ENCODE peak calls at places on chromosomes 12 and 14, in six cellular contexts. N is vagina, W is transverse colon, G is K562, J is suprapubic skin, Q is uterus. T is an unnamed sample.

GRCh38 chr12:91058821-91059220 is 997 bp upstream of the KERA start:
- DNase-seq in N (no peak), W (no peak), G (no peak), J (no peak), Q (no peak), T (no peak)

GRCh38 chr14:84068288-84068687 is 1461.7 kb upstream of the FLRT2 start:
- DNase-seq in N (no peak), W (no peak), G (no peak), J (no peak), Q (no peak), T (no peak)

GRCh38 chr12:9931245-9931644 is 925 bp downstream of the CLEC2A start:
- DNase-seq in N (no peak), W (no peak), G (no peak), J (no peak), Q (no peak), T (no peak)

GRCh38 chr14:104559769-104560585 is 19.6 kb upstream of the C14orf180 start:
- DNase-seq in N (no peak), W (no peak), G (no peak), J (no peak), Q (no peak), T (no peak)

GRCh38 chr14:35297677-35298076 is 5.5 kb downstream of the PSMA6 start:
- DNase-seq in N (no peak), W (no peak), G (no peak), J (no peak), Q (no peak), T (no peak)

GRCh38 chr14:104436741-104437701 is 142.5 kb upstream of the C14orf180 start:
- DNase-seq in N (peak), W (peak), G (no peak), J (peak), Q (no peak), T (no peak)

GRCh38 chr12:127770123-127770522 is 496.8 kb upstream of the TMEM132C start:
- DNase-seq in N (no peak), W (no peak), G (no peak), J (no peak), Q (no peak), T (no peak)

GRCh38 chr14:34539407-34540180 is at the start of gene EAPP:
- DNase-seq in N (peak), W (peak), G (peak), J (peak), Q (peak), T (peak)

GRCh38 chr12:43852744-43853143 is 16.9 kb downstream of the TMEM117 start:
- DNase-seq in N (no peak), W (no peak), G (no peak), J (no peak), Q (no peak), T (no peak)

GRCh38 chr12:111035578-111036301 is 115.4 kb upstream of the MYL2 start:
- DNase-seq in N (no peak), W (no peak), G (no peak), J (no peak), Q (no peak), T (no peak)

GRCh38 chr12:65511927-65512326 is 233.4 kb downstream of the MSRB3 start:
- DNase-seq in N (no peak), W (no peak), G (no peak), J (no peak), Q (no peak), T (no peak)

GRCh38 chr14:67698179-67698578 is 2.6 kb upstream of the RDH11 start:
- DNase-seq in N (no peak), W (no peak), G (no peak), J (no peak), Q (no peak), T (no peak)

GRCh38 chr12:52524898-52525591 is 4.9 kb upstream of the KRT5 start:
- DNase-seq in N (no peak), W (no peak), G (no peak), J (peak), Q (no peak), T (peak)

GRCh38 chr14:101733211-101733610 is 28.3 kb upstream of the PPP2R5C start:
- DNase-seq in N (peak), W (no peak), G (no peak), J (peak), Q (no peak), T (no peak)

GRCh38 chr12:2049604-2050540 is 2.9 kb upstream of the CACNA1C start:
- DNase-seq in N (no peak), W (no peak), G (no peak), J (no peak), Q (no peak), T (no peak)

GRCh38 chr14:105495101-105495989 is 4.3 kb downstream of the TEDC1 start:
- DNase-seq in N (peak), W (no peak), G (no peak), J (peak), Q (no peak), T (peak)

GRCh38 chr12:27334052-27334720 is 1.6 kb downstream of the BMAL2 start:
- DNase-seq in N (no peak), W (no peak), G (no peak), J (no peak), Q (no peak), T (no peak)
- H3K4me3 ChIP-seq in N (peak), W (no peak), G (no peak), J (peak), Q (no peak), T (no peak)

DNA sequence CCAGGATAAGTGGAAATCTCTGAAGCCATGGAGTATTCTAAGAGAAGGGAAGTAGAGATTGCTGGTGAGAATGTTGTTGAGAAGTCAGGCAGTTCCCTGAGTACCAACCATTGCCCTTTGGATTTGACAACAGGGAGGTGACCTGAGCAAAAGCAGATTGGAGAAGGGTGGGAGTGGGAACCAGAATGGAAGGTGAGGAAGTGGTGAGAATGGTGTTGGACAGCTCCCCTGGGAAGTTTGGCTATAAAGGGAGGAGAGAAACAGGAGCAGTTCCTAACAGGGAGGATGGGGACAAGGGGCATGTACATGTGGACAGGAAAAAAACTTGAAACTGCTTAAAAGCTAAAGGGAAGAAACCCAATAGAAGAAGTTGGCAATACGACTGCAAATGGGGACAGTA is 198.1 kb downstream of the ETV6 start:
- DNase-seq in N (peak), W (no peak), G (no peak), J (no peak), Q (no peak), T (no peak)
- H3K27ac ChIP-seq in N (no peak), W (no peak), G (no peak), J (no peak), Q (no peak), T (no peak)

DNA sequence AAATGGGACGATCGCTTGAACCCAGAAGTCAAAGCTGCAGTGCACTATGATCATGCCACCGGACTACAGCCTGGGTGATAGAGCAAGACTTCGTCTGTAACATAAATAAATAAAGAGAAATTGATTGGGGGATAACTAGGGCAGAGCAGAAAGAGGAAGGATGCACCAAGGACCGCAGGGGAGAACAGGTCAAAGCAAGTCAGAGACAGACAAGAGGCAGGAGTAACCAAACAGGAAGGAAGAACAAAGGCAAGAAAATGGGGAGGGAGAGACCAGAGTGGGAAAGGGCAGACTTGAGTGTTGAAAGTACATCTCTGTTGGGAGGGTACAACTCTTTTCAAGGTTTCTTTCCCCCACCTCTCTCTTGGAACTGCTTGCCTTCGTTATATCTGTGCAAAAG is 50.8 kb upstream of the ELK3 start:
- DNase-seq in N (no peak), W (no peak), G (no peak), J (no peak), Q (no peak), T (no peak)
- TF ChIP-seq POLR2A in N (no peak), W (no peak), G (no peak), J (no peak), Q (no peak), T (no peak)

DNA sequence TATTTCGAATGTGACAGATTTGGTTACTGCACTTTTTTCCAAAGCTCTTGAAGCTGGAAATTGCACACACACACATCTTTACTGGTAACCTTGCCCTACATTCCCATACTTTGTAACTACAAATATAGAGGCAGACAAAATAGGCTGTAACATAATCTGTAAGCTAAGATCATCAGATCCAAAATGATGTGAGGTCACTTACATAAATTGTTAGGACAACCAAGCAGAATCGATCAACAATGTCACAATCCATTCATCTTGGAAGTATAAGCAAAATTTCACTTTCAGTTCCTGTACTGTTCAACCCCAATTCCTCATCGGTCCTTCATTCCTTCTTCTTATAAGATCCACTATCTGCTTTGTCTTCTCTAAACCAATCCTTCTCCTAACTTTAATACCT is 72.6 kb downstream of the EPS8 start:
- DNase-seq in N (no peak), W (no peak), G (no peak), J (no peak), Q (no peak), T (no peak)
- H3K4me3 ChIP-seq in N (no peak), W (no peak), G (no peak), J (no peak), Q (no peak), T (no peak)

GRCh38 chr12:132746621-132747020 is 15.0 kb downstream of the ANKLE2 start:
- DNase-seq in N (no peak), W (no peak), G (no peak), J (no peak), Q (no peak), T (no peak)
- H3K27ac ChIP-seq in N (no peak), W (no peak), G (no peak), J (peak), Q (no peak), T (no peak)

GRCh38 chr12:6533653-6534157 is 612 bp upstream of the GAPDH start:
- DNase-seq in N (peak), W (peak), G (peak), J (no peak), Q (peak), T (no peak)

GRCh38 chr12:6534914-6535696 is 788 bp downstream of the GAPDH start:
- DNase-seq in N (no peak), W (peak), G (peak), J (peak), Q (peak), T (peak)

GRCh38 chr12:6535697-6535946 is 1.3 kb downstream of the GAPDH start:
- DNase-seq in N (no peak), W (no peak), G (no peak), J (no peak), Q (no peak), T (no peak)

GRCh38 chr12:6532927-6533652 is 1.2 kb upstream of the GAPDH start:
- DNase-seq in N (no peak), W (peak), G (peak), J (peak), Q (peak), T (peak)

DNA sequence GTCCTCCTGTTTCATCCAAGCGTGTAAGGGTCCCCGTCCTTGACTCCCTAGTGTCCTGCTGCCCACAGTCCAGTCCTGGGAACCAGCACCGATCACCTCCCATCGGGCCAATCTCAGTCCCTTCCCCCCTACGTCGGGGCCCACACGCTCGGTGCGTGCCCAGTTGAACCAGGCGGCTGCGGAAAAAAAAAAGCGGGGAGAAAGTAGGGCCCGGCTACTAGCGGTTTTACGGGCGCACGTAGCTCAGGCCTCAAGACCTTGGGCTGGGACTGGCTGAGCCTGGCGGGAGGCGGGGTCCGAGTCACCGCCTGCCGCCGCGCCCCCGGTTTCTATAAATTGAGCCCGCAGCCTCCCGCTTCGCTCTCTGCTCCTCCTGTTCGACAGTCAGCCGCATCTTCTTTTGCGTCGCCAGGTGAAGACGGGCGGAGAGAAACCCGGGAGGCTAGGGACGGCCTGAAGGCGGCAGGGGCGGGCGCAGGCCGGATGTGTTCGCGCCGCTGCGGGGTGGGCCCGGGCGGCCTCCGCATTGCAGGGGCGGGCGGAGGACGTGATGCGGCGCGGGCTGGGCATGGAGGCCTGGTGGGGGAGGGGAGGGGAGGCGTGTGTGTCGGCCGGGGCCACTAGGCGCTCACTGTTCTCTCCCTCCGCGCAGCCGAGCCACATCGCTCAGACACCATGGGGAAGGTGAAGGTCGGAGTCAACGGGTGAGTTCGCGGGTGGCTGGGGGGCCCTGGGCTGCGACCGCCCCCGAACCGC is at the start of gene GAPDH:
- DNase-seq in N (peak), W (peak), G (peak), J (peak), Q (peak), T (peak)
- TF ChIP-seq POLR2A in N (peak), W (peak), G (peak), J (peak), Q (peak), T (peak)

DNA sequence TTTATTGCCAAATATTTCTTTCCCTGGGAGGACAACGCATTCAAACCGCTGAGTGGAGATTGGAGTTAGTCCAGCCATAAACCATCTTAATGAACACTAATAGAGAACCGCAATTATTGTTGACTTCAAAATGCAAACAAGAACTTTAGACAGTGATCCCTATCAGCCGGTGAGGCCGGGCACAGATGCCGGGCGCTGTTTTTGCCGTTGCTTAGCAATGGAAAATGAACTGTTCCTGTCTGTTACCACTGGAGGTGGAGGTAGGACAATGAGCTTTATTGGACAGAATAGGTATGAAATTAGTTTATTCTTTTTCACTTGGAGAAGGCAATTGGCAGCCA is 216.8 kb downstream of the TTC8 start:
- DNase-seq in N (no peak), W (peak), G (no peak), J (no peak), Q (no peak), T (no peak)
- H3K4me3 ChIP-seq in N (peak), W (peak), G (no peak), J (peak), Q (peak), T (no peak)

GRCh38 chr14:74654931-74655330 is 42.9 kb upstream of the LTBP2 start:
- DNase-seq in N (no peak), W (no peak), G (no peak), J (no peak), Q (no peak), T (no peak)

GRCh38 chr14:74653386-74654138 is 41.5 kb upstream of the LTBP2 start:
- DNase-seq in N (no peak), W (no peak), G (no peak), J (no peak), Q (no peak), T (no peak)

GRCh38 chr14:74658535-74659130 is 46.6 kb upstream of the LTBP2 start:
- DNase-seq in N (no peak), W (no peak), G (no peak), J (no peak), Q (no peak), T (no peak)

GRCh38 chr14:74656964-74657363 is 44.9 kb upstream of the LTBP2 start:
- DNase-seq in N (no peak), W (no peak), G (no peak), J (no peak), Q (no peak), T (no peak)

DNA sequence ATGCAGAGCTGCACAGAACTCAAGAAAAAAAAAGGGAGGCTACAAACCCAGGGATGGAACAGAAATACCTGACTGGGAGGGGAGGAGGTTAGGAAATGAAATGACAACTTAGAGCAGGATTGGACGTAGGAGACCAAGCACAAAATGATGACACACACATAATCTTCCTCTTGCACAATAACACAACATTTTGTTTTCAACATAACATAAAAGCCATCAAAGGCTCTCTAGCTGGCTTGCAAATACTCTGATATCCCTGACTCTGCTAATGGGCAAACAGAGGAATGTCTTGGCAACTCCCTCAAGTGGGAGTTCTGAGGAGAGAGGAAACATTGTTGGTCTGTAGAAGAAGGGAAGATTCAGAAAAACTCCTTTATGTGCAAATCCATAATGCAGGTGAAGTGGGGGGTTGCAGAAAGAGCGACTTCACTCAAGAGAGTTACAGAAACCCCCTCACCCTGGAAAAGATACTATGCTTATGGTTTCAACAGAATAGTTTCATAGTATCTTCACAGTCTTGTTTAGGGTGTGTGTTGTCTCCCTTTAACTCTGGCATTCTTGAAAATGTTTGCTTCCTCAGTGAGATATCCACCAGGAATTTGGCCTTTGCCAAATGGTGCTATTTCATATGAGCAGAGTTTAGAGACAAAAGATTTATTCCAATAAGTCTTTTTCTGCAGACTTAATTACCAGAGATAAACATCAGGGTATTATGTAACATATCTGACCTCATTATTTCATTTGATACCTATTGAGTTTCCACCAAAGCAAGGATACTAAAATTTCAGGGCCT is 43.8 kb upstream of the LTBP2 start:
- DNase-seq in N (no peak), W (no peak), G (no peak), J (no peak), Q (no peak), T (no peak)
- H3K27ac ChIP-seq in N (peak), W (no peak), G (no peak), J (peak), Q (peak), T (no peak)

DNA sequence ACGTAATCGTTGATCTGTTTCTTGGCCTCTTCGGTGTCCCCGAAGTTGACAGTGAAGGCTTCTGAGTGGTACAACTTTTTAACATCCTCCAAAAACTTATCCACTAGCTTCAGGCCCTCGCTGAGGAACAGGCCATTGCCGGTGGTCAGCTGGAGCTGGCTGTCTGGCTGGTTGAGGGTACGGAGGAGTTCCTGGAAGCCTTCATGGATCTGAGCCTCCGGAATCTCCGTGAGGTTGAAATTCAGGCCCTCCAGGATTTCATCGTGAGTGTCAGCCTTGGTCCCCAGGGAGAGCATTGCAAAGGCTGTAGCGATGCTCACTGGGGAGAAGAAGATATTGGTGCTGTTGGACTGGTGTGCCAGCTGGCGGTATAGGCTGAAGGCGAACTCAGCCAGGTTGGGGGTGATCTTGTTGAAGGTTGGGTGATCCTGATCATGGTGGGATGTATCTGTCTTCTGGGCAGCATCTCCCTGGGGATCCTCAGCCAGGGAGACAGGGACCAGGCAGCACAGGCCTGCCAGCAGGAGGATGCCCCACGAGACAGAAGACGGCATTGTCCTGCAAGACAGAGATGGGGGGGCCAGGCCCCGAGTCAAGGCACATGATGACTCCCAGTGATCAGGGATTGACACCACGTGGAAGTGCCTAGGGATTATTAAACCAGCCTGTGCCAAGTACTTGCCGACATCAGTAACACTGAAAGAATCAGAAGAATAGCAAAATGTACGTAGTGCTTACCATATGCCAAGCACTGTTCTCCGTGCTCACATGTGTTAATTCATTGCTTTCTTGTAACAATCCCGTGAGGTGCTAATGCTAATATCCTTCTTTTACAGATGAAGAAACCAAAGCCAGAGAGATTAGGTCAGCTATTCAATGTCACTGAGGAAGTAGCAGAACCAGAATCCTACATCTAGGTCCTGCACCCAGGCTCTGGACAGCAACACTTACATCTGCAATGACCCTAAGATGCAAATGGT is 5.4 kb downstream of the SERPINA1 start:
- DNase-seq in N (no peak), W (no peak), G (no peak), J (no peak), Q (no peak), T (no peak)
- TF ChIP-seq POLR2A in N (no peak), W (no peak), G (no peak), J (no peak), Q (no peak), T (no peak)

T was measured in Peyer's patch.